ENCODE peak calls at places on chromosomes 5 and 9, in nine cellular contexts. Z, Y, W, R, H, Q, M, S and X are unnamed samples.

GRCh38 chr5:119255571-119256356 is 100.1 kb upstream of the TNFAIP8 start:
- DNase-seq in Z (no peak), Y (no peak), W (no peak), R (no peak), H (no peak), Q (no peak), M (no peak), S (peak), X (peak)

GRCh38 chr9:127524373-127524772 is 73.1 kb downstream of the LRSAM1 start:
- DNase-seq in Z (no peak), Y (no peak), W (no peak), R (peak), H (no peak), Q (no peak), M (no peak), S (no peak), X (no peak)

GRCh38 chr5:160506006-160507004 is 84.7 kb downstream of the PTTG1 start:
- DNase-seq in Z (peak), Y (no peak), W (peak), R (no peak), H (peak), Q (peak), M (peak), S (peak), X (peak)

GRCh38 chr5:122880170-122880689 is 34.8 kb downstream of the SNX24 start:
- DNase-seq in Z (no peak), Y (no peak), W (no peak), R (no peak), H (no peak), Q (no peak), M (no peak), S (no peak), X (no peak)

GRCh38 chr9:6545017-6545691 is 100.4 kb downstream of the GLDC start:
- DNase-seq in Z (no peak), Y (no peak), W (no peak), R (no peak), H (no peak), Q (no peak), M (no peak), S (no peak), X (no peak)

GRCh38 chr5:21063146-21063545 is 1075.1 kb upstream of the CDH18 start:
- DNase-seq in Z (no peak), Y (no peak), W (no peak), R (no peak), H (no peak), Q (no peak), M (no peak), S (no peak), X (no peak)

GRCh38 chr5:67214713-67215591 is 18.4 kb upstream of the CD180 start:
- DNase-seq in Z (no peak), Y (peak), W (no peak), R (no peak), H (no peak), Q (no peak), M (no peak), S (no peak), X (no peak)

GRCh38 chr5:55308254-55308836 is 556 bp downstream of the MTREX start:
- DNase-seq in Z (peak), Y (peak), W (no peak), R (peak), H (peak), Q (no peak), M (no peak), S (peak), X (peak)

GRCh38 chr5:6632324-6632930 is 417 bp downstream of the NSUN2 start:
- DNase-seq in Z (no peak), Y (no peak), W (no peak), R (peak), H (peak), Q (no peak), M (no peak), S (peak), X (no peak)

GRCh38 chr5:178297751-178298150 is 65.1 kb upstream of the PHYKPL start:
- DNase-seq in Z (no peak), Y (no peak), W (no peak), R (no peak), H (no peak), Q (no peak), M (no peak), S (no peak), X (no peak)

GRCh38 chr5:83720805-83721431 is at the start of gene HAPLN1:
- DNase-seq in Z (no peak), Y (no peak), W (no peak), R (no peak), H (no peak), Q (no peak), M (no peak), S (no peak), X (no peak)

GRCh38 chr9:89790542-89791109 is 185.8 kb downstream of the GADD45G start:
- DNase-seq in Z (no peak), Y (no peak), W (no peak), R (no peak), H (no peak), Q (no peak), M (no peak), S (no peak), X (no peak)

GRCh38 chr5:143758015-143758414 is 53.9 kb upstream of the HMHB1 start:
- DNase-seq in Z (no peak), Y (no peak), W (no peak), R (no peak), H (no peak), Q (no peak), M (no peak), S (no peak), X (no peak)

GRCh38 chr9:27462846-27463245 is 61.2 kb upstream of the IFNK start:
- DNase-seq in Z (no peak), Y (no peak), W (no peak), R (no peak), H (no peak), Q (no peak), M (no peak), S (no peak), X (no peak)

GRCh38 chr5:139384591-139385051 is 1.5 kb upstream of the SLC23A1 start:
- DNase-seq in Z (no peak), Y (no peak), W (no peak), R (no peak), H (no peak), Q (no peak), M (no peak), S (no peak), X (peak)

GRCh38 chr5:176716320-176716719 is 69.0 kb downstream of the TSPAN17 start:
- DNase-seq in Z (no peak), Y (no peak), W (no peak), R (peak), H (peak), Q (no peak), M (no peak), S (no peak), X (no peak)

GRCh38 chr5:142925795-142926194 is 155.6 kb downstream of the ARHGAP26 start:
- DNase-seq in Z (no peak), Y (peak), W (no peak), R (no peak), H (no peak), Q (no peak), M (no peak), S (no peak), X (no peak)